ENCODE peak calls at places on chromosomes 3 and 15, in four cellular contexts. V, Q, A and H are unnamed samples.

GRCh38 chr3:50274371-50275104 is 4.3 kb upstream of the LSMEM2 start:
- DNase-seq in V (peak), Q (peak), A (peak), H (peak)

GRCh38 chr3:112814256-112814655 is 32.4 kb downstream of the CD200R1L start:
- DNase-seq in V (no peak), Q (no peak), A (no peak), H (no peak)

GRCh38 chr3:127484601-127485388 is 105.7 kb downstream of the TPRA1 start:
- DNase-seq in V (peak), Q (no peak), A (no peak), H (no peak)

GRCh38 chr3:122392868-122393844 is 9.2 kb downstream of the FAM162A start:
- DNase-seq in V (no peak), Q (peak), A (no peak), H (peak)

GRCh38 chr3:79056498-79056897 is 711.3 kb downstream of the ROBO1 start:
- DNase-seq in V (no peak), Q (no peak), A (no peak), H (no peak)

GRCh38 chr3:50971487-50971924 is 296.8 kb downstream of the DOCK3 start:
- DNase-seq in V (no peak), Q (peak), A (no peak), H (peak)

GRCh38 chr15:75129788-75130187 is 71.9 kb upstream of the C15orf39 start:
- DNase-seq in V (no peak), Q (no peak), A (no peak), H (no peak)

GRCh38 chr15:40354408-40355171 is 3.4 kb upstream of the DISP2 start:
- DNase-seq in V (peak), Q (peak), A (no peak), H (peak)

GRCh38 chr3:56970401-56971002 is 90.0 kb upstream of the SPATA12 start:
- DNase-seq in V (no peak), Q (no peak), A (no peak), H (no peak)

GRCh38 chr15:79956354-79956939 is 14.5 kb downstream of the BCL2A1 start:
- DNase-seq in V (no peak), Q (no peak), A (no peak), H (no peak)

GRCh38 chr15:80059786-80060489 is 462 bp downstream of the ZFAND6 start:
- DNase-seq in V (no peak), Q (peak), A (peak), H (peak)

GRCh38 chr15:85003593-85004312 is 22.1 kb downstream of the PDE8A start:
- DNase-seq in V (no peak), Q (no peak), A (no peak), H (no peak)

GRCh38 chr3:29324180-29324651 is 43.3 kb downstream of the RBMS3 start:
- DNase-seq in V (peak), Q (no peak), A (no peak), H (peak)